ENCODE peak calls at places on chromosomes 13 and 19, in five cellular contexts. Y, V, Z, P and X are unnamed samples.

GRCh38 chr13:26664942-26665341 is 95.6 kb downstream of the GPR12 start:
- DNase-seq in Y (no peak), V (no peak), Z (no peak), P (no peak), X (no peak)

GRCh38 chr13:53216767-53217166 is 188.2 kb downstream of the OLFM4 start:
- DNase-seq in Y (no peak), V (no peak), Z (no peak), P (no peak), X (no peak)

GRCh38 chr13:44879452-44880058 is 109.7 kb downstream of the NUFIP1 start:
- DNase-seq in Y (no peak), V (peak), Z (no peak), P (no peak), X (no peak)

GRCh38 chr19:1416014-1416841 is 8.8 kb downstream of the DAZAP1 start:
- DNase-seq in Y (no peak), V (peak), Z (no peak), P (no peak), X (no peak)

GRCh38 chr19:39317476-39317875 is 3.2 kb downstream of the LRFN1 start:
- DNase-seq in Y (no peak), V (no peak), Z (no peak), P (no peak), X (no peak)

GRCh38 chr13:52118595-52118994 is 10.3 kb downstream of the NEK5 start:
- DNase-seq in Y (no peak), V (no peak), Z (no peak), P (no peak), X (no peak)

GRCh38 chr13:113152894-113153809 is 5.3 kb upstream of the PROZ start:
- DNase-seq in Y (peak), V (peak), Z (peak), P (no peak), X (no peak)

GRCh38 chr19:5960005-5961001 is 17.6 kb downstream of the RANBP3 start:
- DNase-seq in Y (no peak), V (peak), Z (no peak), P (no peak), X (no peak)

GRCh38 chr19:22446605-22447004 is 24.5 kb upstream of the ZNF98 start:
- DNase-seq in Y (no peak), V (no peak), Z (no peak), P (no peak), X (no peak)

GRCh38 chr19:2253106-2254051 is 2.8 kb downstream of the JSRP1 start:
- DNase-seq in Y (no peak), V (no peak), Z (peak), P (no peak), X (no peak)

DNA sequence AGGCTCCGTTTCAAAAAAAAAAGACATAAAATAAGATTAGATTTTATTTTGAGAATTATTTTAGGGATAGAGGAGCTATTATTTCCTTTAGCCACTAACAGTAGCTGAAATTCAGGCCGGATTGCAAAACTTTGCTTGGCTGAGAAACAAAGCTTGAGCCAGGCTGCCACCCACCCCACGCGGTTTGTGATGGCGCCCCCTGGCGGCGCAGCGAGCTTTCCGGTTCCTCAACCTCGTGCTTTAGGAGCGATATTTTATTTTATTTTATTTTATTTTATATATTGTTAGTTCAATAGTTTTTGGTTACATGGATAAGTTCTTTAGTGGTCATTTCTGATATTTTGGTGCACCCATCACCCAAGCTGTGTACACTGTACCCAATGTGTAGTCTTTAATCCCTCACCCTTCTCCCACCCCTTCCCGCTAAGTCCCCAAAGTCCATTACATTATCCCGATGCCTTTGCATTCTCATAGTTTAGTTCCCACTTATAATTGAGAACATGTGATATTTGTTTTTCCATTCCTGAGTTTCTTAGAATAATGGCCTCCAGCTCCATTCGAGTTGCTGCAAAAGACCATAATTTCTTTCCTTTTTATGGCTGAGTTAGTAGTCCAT is 19.8 kb upstream of the CEACAM4 start:
- DNase-seq in Y (no peak), V (peak), Z (no peak), P (no peak), X (no peak)
- TF ChIP-seq CTCF in Y (peak), V (peak), Z (peak), P (peak), X (peak)

GRCh38 chr19:16259385-16260159 is 61.9 kb downstream of the AP1M1 start:
- DNase-seq in Y (no peak), V (no peak), Z (no peak), P (no peak), X (no peak)
- TF ChIP-seq CTCF in Y (no peak), V (no peak), Z (no peak), P (no peak), X (no peak)

GRCh38 chr19:55777528-55777927 is 8.6 kb downstream of the RFPL4AL1 start:
- DNase-seq in Y (no peak), V (no peak), Z (no peak), P (no peak), X (no peak)
- TF ChIP-seq CTCF in Y (no peak), V (no peak), Z (no peak), P (no peak), X (peak)

GRCh38 chr13:98397221-98397620 is 179.7 kb downstream of the STK24 start:
- DNase-seq in Y (no peak), V (no peak), Z (no peak), P (no peak), X (no peak)
- TF ChIP-seq CTCF in Y (no peak), V (peak), Z (no peak), P (peak), X (no peak)

DNA sequence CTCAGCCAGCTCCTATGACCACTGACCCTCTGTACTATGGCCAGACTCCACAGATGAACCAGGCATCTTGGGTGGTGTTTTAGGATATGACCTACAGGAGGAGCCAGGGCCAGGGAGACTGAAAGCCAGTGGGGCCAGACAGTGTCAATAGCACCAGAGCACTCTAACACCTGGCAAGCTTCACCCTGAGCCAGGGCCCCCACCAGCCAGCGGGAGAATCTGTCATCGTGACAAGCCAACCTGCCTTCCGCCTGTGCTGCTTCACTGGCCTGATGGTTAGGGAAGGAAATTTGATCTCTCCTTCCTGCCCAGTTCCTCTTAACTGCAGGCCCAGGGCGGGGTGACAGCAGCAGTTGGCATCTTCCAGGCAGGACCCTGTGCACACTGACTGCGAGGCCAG is 222.4 kb downstream of the UQCRFS1 start:
- DNase-seq in Y (no peak), V (no peak), Z (no peak), P (no peak), X (no peak)
- TF ChIP-seq CTCF in Y (no peak), V (no peak), Z (no peak), P (no peak), X (no peak)